ENCODE peak calls at places on chromosomes 6 and 20, in four cellular contexts. G is adrenal gland, M is esophagus squamous epithelium, L is heart left ventricle. P is an unnamed sample.

GRCh38 chr6:69390125-69390524 is 406.7 kb downstream of the LMBRD1 start:
- DNase-seq in M (no peak), L (no peak), G (no peak), P (no peak)

GRCh38 chr6:137637161-137637560 is 143.0 kb upstream of the OLIG3 start:
- DNase-seq in M (no peak), G (no peak), L (no peak), P (no peak)

GRCh38 chr6:127855542-127856159 is 45.2 kb downstream of the THEMIS start:
- DNase-seq in M (no peak), L (no peak), G (no peak), P (no peak)

GRCh38 chr6:123941855-123942254 is 138.2 kb downstream of the NKAIN2 start:
- DNase-seq in L (no peak), G (no peak), M (no peak), P (no peak)

GRCh38 chr6:96899019-96899418 is 1.3 kb upstream of the NDUFAF4 start:
- DNase-seq in G (peak), L (no peak), M (no peak), P (no peak)

GRCh38 chr6:10720229-10720959 is 2.5 kb upstream of the TMEM14C start:
- DNase-seq in M (no peak), G (peak), L (peak), P (peak)

GRCh38 chr20:32494498-32495216 is 90.5 kb downstream of the NOL4L start:
- DNase-seq in L (no peak), G (no peak), M (no peak), P (no peak)

GRCh38 chr6:122726649-122727048 is 52.9 kb upstream of the FABP7 start:
- DNase-seq in L (no peak), M (no peak), G (no peak), P (no peak)

GRCh38 chr6:167933847-167934246 is 63.6 kb upstream of the KIF25 start:
- DNase-seq in G (no peak), M (no peak), L (no peak), P (no peak)

GRCh38 chr6:163500105-163500504 is 85.6 kb downstream of the QKI start:
- DNase-seq in M (no peak), L (no peak), G (no peak), P (no peak)

GRCh38 chr6:3282461-3283236 is 23.9 kb downstream of the PSMG4 start:
- DNase-seq in G (no peak), M (no peak), L (no peak), P (peak)

GRCh38 chr6:127342296-127342945 is 988 bp downstream of the ECHDC1 start:
- DNase-seq in L (no peak), M (no peak), G (no peak), P (no peak)

GRCh38 chr20:63293456-63293855 is 470 bp downstream of the COL20A1 start:
- DNase-seq in M (no peak), L (no peak), G (no peak), P (no peak)

GRCh38 chr20:59043698-59044097 is 1.1 kb upstream of the PRELID3B start:
- DNase-seq in L (no peak), G (no peak), M (no peak), P (no peak)

GRCh38 chr6:131949909-131950766 is 1.0 kb downstream of the CCN2 start:
- DNase-seq in L (peak), G (peak), M (peak), P (peak)

GRCh38 chr20:31811796-31812728 is 7.1 kb upstream of the MYLK2 start:
- DNase-seq in L (no peak), G (no peak), M (no peak), P (no peak)

GRCh38 chr6:4041480-4041879 is 37.5 kb downstream of the FAM217A start:
- DNase-seq in L (no peak), G (no peak), M (no peak), P (no peak)

GRCh38 chr6:16747232-16748027 is 13.8 kb downstream of the ATXN1 start:
- DNase-seq in L (no peak), M (no peak), G (no peak), P (no peak)

GRCh38 chr6:141552031-141552430 is 580.7 kb upstream of the GJE1 start:
- DNase-seq in G (no peak), M (no peak), L (no peak), P (no peak)

GRCh38 chr6:49142422-49143151 is 320.5 kb downstream of the MMUT start:
- DNase-seq in L (no peak), M (no peak), G (no peak), P (no peak)

GRCh38 chr20:10495173-10495572 is 60.1 kb downstream of the SLX4IP start:
- DNase-seq in M (no peak), L (no peak), G (no peak), P (no peak)

GRCh38 chr6:13404115-13404891 is 76.0 kb upstream of the TBC1D7 start:
- DNase-seq in M (no peak), L (no peak), G (no peak), P (no peak)

GRCh38 chr20:23668477-23668951 is 20.3 kb downstream of the CST4 start:
- DNase-seq in G (peak), L (peak), M (no peak), P (peak)

GRCh38 chr6:64301307-64302236 is 666.0 kb downstream of the PHF3 start:
- DNase-seq in G (no peak), M (no peak), L (no peak), P (no peak)

GRCh38 chr6:166936079-166936787 is 20.1 kb downstream of the RNASET2 start:
- DNase-seq in M (no peak), L (no peak), G (no peak), P (peak)

GRCh38 chr20:39004508-39004907 is 42.4 kb downstream of the DHX35 start:
- DNase-seq in L (no peak), M (no peak), G (no peak), P (no peak)

GRCh38 chr20:25248501-25249172 is 752 bp downstream of the PYGB start:
- DNase-seq in M (no peak), L (peak), G (peak), P (no peak)

GRCh38 chr6:170480045-170480714 is 72.9 kb downstream of the PSMB1 start:
- DNase-seq in G (no peak), M (no peak), L (peak), P (no peak)

GRCh38 chr6:109826551-109826950 is 135.5 kb downstream of the FIG4 start:
- DNase-seq in L (no peak), M (no peak), G (no peak), P (no peak)

GRCh38 chr20:62175711-62176110 is 7.1 kb upstream of the MTG2 start:
- DNase-seq in L (no peak), M (no peak), G (no peak), P (peak)

GRCh38 chr6:1200706-1201105 is 111.2 kb upstream of the FOXQ1 start:
- DNase-seq in L (no peak), M (no peak), G (no peak), P (no peak)

GRCh38 chr6:46677314-46677654 is 10.4 kb upstream of the TDRD6 start:
- DNase-seq in M (no peak), G (no peak), L (no peak), P (no peak)

GRCh38 chr6:56435754-56436153 is 188.4 kb upstream of the COL21A1 start:
- DNase-seq in G (no peak), M (no peak), L (no peak), P (no peak)

GRCh38 chr6:57177545-57178225 is 5.6 kb downstream of the BAG2 start:
- DNase-seq in L (peak), G (no peak), M (no peak), P (no peak)

GRCh38 chr6:32204268-32204715 is 11.8 kb upstream of the GPSM3 start:
- DNase-seq in M (no peak), G (no peak), L (no peak), P (no peak)
- TF ChIP-seq POLR2A in M (no peak), G (no peak), L (no peak), P (no peak)

DNA sequence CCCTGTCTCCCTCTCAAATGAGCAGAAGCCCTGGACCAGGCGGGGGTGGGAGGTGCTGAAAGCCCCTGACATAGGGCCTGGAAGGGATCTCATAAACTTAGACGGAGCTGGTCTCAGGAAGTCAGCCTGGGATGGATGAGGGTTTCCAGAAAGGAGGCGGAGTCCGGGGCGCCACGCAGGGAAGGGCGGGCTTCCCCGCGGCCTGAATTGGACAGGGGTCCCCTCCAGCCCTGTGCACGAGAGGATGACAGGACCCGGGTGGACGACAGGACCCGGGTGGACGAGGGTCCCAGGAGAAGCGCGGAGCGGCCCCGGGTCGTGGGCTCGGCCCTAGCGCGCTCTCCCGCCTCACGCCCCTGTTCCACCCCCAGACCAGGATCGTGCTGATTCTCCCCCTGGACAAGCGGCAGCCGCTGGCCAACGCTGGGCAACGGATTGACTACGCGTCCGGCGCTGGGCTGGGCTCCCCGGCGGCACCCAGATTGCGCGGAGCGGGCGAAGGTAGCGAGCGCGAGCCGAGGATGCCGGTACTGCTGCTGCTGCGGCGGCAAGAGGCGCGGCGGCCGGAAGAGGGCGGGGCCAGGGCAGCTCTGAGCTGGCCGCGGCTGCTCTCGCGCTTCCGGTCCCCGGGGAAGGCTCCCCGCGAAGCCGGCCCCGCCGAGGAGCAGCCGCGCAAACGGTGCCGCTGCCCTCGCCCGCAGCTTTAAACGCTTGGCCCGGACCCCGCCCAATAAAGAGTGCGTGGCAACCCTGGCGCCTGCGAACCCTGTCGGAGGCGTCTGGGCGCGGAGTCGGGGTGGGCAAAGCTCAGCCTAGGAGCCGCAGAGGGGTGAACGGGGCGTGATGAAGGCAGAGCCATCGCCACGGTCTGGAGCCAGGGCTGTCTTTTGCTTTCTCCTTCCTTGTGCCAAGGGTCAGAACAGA is 1.3 kb downstream of the C20orf144 start:
- DNase-seq in L (peak), G (peak), M (no peak), P (peak)
- TF ChIP-seq POLR2A in L (peak), G (peak), M (peak), P (peak)

GRCh38 chr6:150683320-150683719 is 83.6 kb downstream of the PLEKHG1 start:
- DNase-seq in G (peak), L (peak), M (no peak), P (peak)
- TF ChIP-seq POLR2A in G (no peak), L (no peak), M (no peak), P (no peak)

GRCh38 chr6:28751963-28752350 is 171.8 kb downstream of the TRIM27 start:
- DNase-seq in G (no peak), M (no peak), L (no peak), P (no peak)
- TF ChIP-seq POLR2A in G (no peak), M (no peak), L (no peak), P (no peak)

GRCh38 chr6:152299336-152299735 is 337.8 kb downstream of the SYNE1 start:
- DNase-seq in G (no peak), L (no peak), M (no peak), P (no peak)

GRCh38 chr6:152300517-152300916 is 336.6 kb downstream of the SYNE1 start:
- DNase-seq in M (no peak), L (no peak), G (no peak), P (no peak)

GRCh38 chr6:152301021-152301805 is 335.9 kb downstream of the SYNE1 start:
- DNase-seq in L (no peak), M (no peak), G (no peak), P (no peak)

GRCh38 chr6:152305672-152306071 is 331.5 kb downstream of the SYNE1 start:
- DNase-seq in M (no peak), G (no peak), L (no peak), P (no peak)

GRCh38 chr6:152301806-152302568 is 335.2 kb downstream of the SYNE1 start:
- DNase-seq in L (peak), M (peak), G (peak), P (peak)
- TF ChIP-seq POLR2A in L (peak), M (no peak), G (peak), P (no peak)

GRCh38 chr6:27178001-27178730 is 69.3 kb upstream of the PRSS16 start:
- DNase-seq in M (no peak), G (peak), L (peak), P (no peak)
- TF ChIP-seq POLR2A in M (no peak), G (peak), L (peak), P (no peak)

DNA sequence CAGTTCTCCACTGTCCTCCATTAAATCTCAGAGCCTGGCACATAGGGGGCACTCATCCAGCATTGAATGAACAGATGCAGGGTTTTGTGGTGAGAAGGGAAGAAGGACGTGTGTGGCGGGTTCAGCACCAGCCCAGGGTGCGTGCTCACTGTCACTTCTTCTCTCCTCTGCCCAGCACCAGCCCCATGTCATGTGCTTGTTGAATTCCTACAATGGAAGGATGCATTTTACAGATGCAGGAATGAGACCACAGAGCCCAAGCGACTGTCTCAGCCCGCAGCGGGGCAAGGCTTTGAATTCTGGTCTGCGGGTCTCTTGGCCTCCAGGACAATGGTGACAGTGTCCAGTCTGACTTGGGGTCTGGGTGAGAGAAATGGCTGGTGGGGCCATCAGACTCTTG is 150.0 kb downstream of the CEBPB start:
- DNase-seq in M (no peak), G (no peak), L (no peak), P (no peak)
- TF ChIP-seq POLR2A in M (no peak), G (no peak), L (no peak), P (no peak)

DNA sequence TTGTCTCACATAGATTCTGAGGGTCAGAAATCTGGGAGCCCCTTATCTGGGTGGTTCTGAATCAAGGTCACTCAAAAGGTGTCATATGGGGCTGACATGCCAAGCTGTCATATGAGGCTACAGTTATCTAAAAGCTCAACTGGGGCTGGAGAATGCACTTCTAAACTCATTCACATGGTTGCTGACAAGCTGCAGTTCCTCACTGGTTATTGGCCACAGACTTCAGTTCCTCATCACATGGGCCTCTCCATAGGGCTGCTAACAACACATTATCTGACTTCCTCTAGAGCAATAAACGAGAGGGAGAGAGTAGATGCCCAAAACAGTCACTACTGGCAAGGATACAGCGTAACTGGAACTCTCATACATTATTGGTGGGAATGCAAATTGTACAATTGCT is 7.4 kb upstream of the CGA start:
- DNase-seq in M (no peak), L (peak), G (no peak), P (no peak)
- TF ChIP-seq POLR2A in M (no peak), L (no peak), G (no peak), P (no peak)

DNA sequence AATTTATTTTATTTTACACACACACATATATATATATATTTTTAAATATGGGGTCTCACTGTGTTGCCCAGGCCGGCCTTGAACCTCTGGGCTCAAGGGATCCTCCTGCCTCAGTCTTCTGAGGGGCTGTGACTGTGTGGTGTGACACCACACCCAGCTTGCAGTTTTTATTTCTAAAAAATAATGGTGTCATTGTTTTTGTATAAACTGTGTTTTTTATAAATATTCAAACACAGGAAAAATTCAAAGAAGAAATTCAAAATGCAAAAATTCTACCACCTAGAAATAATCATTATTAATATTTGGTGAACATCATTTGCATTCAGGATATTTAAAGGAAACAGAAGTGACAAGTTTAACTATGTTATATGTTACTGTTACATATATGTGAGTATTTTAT is 3.1 kb downstream of the CCDC28A start:
- DNase-seq in L (no peak), M (no peak), G (no peak), P (no peak)
- TF ChIP-seq POLR2A in L (no peak), M (no peak), G (no peak), P (no peak)

P was measured in spleen.